ENCODE peak calls at places on chromosome X, in four cellular contexts. R is uterus, D is endothelial cell of umbilical vein, A is psoas muscle. I is an unnamed sample.

GRCh38 chrX:112081781-112082482 is 644 bp downstream of the TRPC5 start:
- DNase-seq in R (no peak), D (no peak), A (no peak), I (no peak)

GRCh38 chrX:77900688-77901087 is 1.4 kb downstream of the COX7B start:
- DNase-seq in R (no peak), D (no peak), A (no peak), I (peak; percentile 28)

GRCh38 chrX:44742480-44743155 is 101.2 kb upstream of the DUSP21 start:
- DNase-seq in R (no peak), D (no peak), A (no peak), I (no peak)

GRCh38 chrX:154458116-154458953 is at the start of gene PLXNA3:
- DNase-seq in R (no peak), D (no peak), A (peak; percentile 53), I (no peak)

GRCh38 chrX:10085223-10085622 is 71.6 kb upstream of the CLCN4 start:
- DNase-seq in R (no peak), D (peak; percentile 51), A (no peak), I (no peak)

GRCh38 chrX:153517941-153518834 is 746 bp downstream of the ATP2B3 start:
- DNase-seq in R (no peak), D (no peak), A (no peak), I (no peak)

GRCh38 chrX:18129694-18130093 is 91.0 kb downstream of the BEND2 start:
- DNase-seq in R (no peak), D (no peak), A (no peak), I (no peak)

GRCh38 chrX:40176979-40177430 is 79.2 kb upstream of the BCOR start:
- DNase-seq in R (no peak), D (peak; percentile 20), A (peak; percentile 48), I (no peak)

GRCh38 chrX:103063191-103063845 is 653 bp downstream of the BEX1 start:
- DNase-seq in R (no peak), D (peak; percentile 28), A (no peak), I (peak; percentile 30)

GRCh38 chrX:126065901-126066660 is 100.0 kb downstream of the DCAF12L2 start:
- DNase-seq in R (no peak), D (no peak), A (no peak), I (no peak)

GRCh38 chrX:12210921-12211320 is 72.6 kb downstream of the FRMPD4 start:
- DNase-seq in R (no peak), D (no peak), A (no peak), I (peak; percentile 42)

GRCh38 chrX:12709047-12709446 is 82.2 kb upstream of the PRPS2 start:
- DNase-seq in R (no peak), D (no peak), A (no peak), I (no peak)

GRCh38 chrX:47879447-47879846 is 42.7 kb downstream of the ZNF81 start:
- DNase-seq in R (no peak), D (no peak), A (no peak), I (no peak)

GRCh38 chrX:155262970-155263754 is 1.1 kb downstream of the RAB39B start:
- DNase-seq in R (no peak), D (no peak), A (no peak), I (no peak)

GRCh38 chrX:43474321-43474720 is 181.8 kb upstream of the MAOA start:
- DNase-seq in R (no peak), D (no peak), A (no peak), I (no peak)

GRCh38 chrX:82648062-82648461 is 860.0 kb upstream of the POU3F4 start:
- DNase-seq in R (no peak), D (no peak), A (no peak), I (no peak)

GRCh38 chrX:54181196-54181953 is 1.7 kb downstream of the FAM120C start:
- DNase-seq in R (no peak), D (peak; percentile 18), A (no peak), I (peak; percentile 16)

GRCh38 chrX:145773006-145773405 is 44.6 kb upstream of the SLITRK2 start:
- DNase-seq in R (no peak), D (no peak), A (no peak), I (no peak)

GRCh38 chrX:40314070-40314469 is 216.3 kb upstream of the BCOR start:
- DNase-seq in R (no peak), D (no peak), A (no peak), I (no peak)

GRCh38 chrX:53308836-53309235 is 27.5 kb upstream of the IQSEC2 start:
- DNase-seq in R (no peak), D (no peak), A (no peak), I (no peak)

GRCh38 chrX:104566921-104567501 is 1.0 kb downstream of the IL1RAPL2 start:
- DNase-seq in R (no peak), D (no peak), A (no peak), I (no peak)

GRCh38 chrX:119552508-119552907 is 12.7 kb downstream of the STEEP1 start:
- DNase-seq in R (no peak), D (no peak), A (no peak), I (peak; percentile 46)

GRCh38 chrX:103488332-103488731 is 31.0 kb downstream of the RAB40A start:
- DNase-seq in R (no peak), D (peak; percentile 6), A (no peak), I (peak; percentile 41)

GRCh38 chrX:33285550-33285949 is 74.2 kb upstream of the DMD start:
- DNase-seq in R (no peak), D (no peak), A (no peak), I (no peak)

GRCh38 chrX:152220612-152221011 is 82.2 kb upstream of the MAGEA10 start:
- DNase-seq in R (no peak), D (no peak), A (no peak), I (peak; percentile 21)

GRCh38 chrX:2967998-2968909 is 38.1 kb upstream of the ARSH start:
- DNase-seq in R (no peak), D (peak; percentile 5), A (no peak), I (peak; percentile 55)
- TF ChIP-seq CTCF in R (no peak), D (no peak), A (no peak), I (no peak)

GRCh38 chrX:134139090-134139489 is 97.9 kb upstream of the CCDC160 start:
- DNase-seq in R (no peak), D (peak; percentile 35), A (no peak), I (no peak)

GRCh38 chrX:134148293-134148692 is 88.7 kb upstream of the CCDC160 start:
- DNase-seq in R (no peak), D (no peak), A (no peak), I (no peak)

GRCh38 chrX:134146493-134146892 is 90.5 kb upstream of the CCDC160 start:
- DNase-seq in R (no peak), D (no peak), A (no peak), I (no peak)

DNA sequence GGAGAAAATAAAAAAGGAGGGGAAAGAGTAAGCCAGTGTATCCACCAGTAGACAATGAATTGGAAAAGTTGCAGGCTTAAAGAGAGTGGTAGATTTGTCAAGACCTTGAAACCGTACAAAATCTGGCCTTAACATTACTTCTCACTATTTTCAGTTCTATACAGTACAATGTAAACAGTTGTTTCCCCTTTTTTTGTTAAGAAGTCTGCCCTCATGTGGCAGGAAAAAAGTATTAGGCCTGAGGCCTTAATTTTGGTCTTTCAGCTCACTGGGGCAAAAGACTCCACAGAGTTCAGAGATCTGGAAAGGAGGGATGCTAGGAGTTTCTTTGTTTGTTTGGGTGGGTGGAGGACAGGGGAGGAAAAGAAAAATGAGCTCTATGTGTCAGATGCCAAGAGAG is 92.8 kb upstream of the CCDC160 start:
- DNase-seq in R (no peak), D (peak; percentile 4), A (no peak), I (peak; percentile 7)
- TF ChIP-seq CTCF in R (no peak), D (peak; percentile 7), A (no peak), I (peak; percentile 39)

DNA sequence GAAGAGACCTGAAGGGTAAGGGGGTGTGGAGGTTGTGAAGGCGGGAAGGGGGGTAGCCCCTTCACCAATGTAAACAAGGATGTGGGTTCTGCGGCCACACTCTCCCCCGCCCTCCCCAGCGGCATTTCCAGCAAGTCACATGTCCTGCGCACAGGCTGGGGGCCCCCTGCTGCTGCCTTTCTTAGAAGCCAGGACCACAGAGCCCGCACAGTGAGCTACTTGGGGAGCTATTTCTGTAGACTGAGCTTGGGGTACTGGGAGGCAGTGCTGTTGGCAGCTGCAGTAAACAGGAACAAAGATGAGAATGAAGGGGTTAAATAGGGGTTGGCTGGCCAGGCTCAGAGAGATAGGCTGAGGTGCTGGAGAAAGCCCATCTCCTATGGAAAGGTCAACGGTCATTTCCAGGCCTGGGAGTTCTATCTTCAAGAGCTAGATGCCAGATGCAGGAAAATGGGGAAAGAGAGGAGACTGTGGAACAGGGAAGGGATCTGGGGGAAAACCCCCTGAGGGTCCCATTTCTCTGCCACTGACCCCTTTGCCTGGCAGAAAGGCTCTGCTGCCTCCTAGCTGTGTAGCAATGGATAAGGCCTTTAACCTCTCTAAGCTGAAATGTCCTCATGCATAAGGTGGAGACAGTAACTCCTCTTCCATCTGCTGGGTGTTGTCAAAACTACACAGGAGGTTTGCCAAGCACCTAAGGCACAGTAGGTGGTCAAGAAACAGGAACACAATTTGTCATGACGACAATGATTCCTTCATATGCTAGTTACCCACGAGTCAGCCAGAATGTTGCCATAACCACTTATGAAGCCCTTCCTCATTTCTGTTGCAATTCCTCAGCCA is 18.5 kb upstream of the PIM2 start:
- DNase-seq in R (no peak), D (no peak), A (peak; percentile 24), I (peak; percentile 23)
- TF ChIP-seq CTCF in R (no peak), D (no peak), A (no peak), I (no peak)

DNA sequence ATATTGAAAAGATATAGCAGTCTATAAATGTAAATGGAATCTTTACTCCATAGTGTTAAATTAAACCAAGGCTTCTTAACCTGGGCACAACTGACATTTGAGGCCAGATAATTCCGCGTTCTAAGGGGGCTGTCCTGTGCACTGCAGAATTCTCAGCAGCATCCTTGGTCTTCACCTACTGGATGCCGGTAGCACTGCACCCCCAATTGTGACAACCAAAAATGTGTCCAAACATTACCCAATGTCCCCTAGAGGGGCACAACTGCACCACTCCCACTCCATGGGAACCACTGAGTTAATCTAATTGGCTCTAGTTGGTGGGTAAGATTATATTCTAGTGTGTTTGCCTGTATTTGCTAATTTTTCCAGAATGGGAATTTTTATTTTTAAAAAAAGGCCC is 16.6 kb downstream of the AP1S2 start:
- DNase-seq in R (no peak), D (no peak), A (no peak), I (no peak)
- TF ChIP-seq CTCF in R (no peak), D (no peak), A (no peak), I (peak; percentile 44)

I was measured in fibroblast of mammary gland.